ENCODE peak calls at places on chromosome 4, in nine cellular contexts. E is GM23248, V is keratinocyte, U is HCT116, D is H1, T is IMR-90, W is mammary epithelial cell, P is endodermal cell, A is kidney. Y is an unnamed sample.

GRCh38 chr4:42649870-42650269 is 7.0 kb downstream of the ATP8A1 start:
- DNase-seq in E (no peak), V (no peak), U (no peak), D (no peak), T (no peak), W (no peak), P (no peak), A (no peak), Y (no peak)

GRCh38 chr4:167233523-167234387 is 539 bp downstream of the SPOCK3 start:
- DNase-seq in E (peak; percentile 7), V (no peak), U (no peak), D (peak; percentile 72), T (no peak), W (peak; percentile 10), P (peak; percentile 69), A (no peak), Y (no peak)

GRCh38 chr4:159598602-159599001 is 495.7 kb downstream of the RAPGEF2 start:
- DNase-seq in E (no peak), V (no peak), U (no peak), D (no peak), T (no peak), W (no peak), P (no peak), A (no peak), Y (no peak)

GRCh38 chr4:5940470-5941203 is 47.8 kb upstream of the CRMP1 start:
- DNase-seq in E (no peak), V (no peak), U (peak; percentile 13), D (no peak), T (peak; percentile 10), W (no peak), P (peak; percentile 75), A (no peak), Y (no peak)

GRCh38 chr4:99790796-99791617 is 25.6 kb upstream of the DAPP1 start:
- DNase-seq in E (no peak), V (no peak), U (no peak), D (no peak), T (no peak), W (peak; percentile 88), P (no peak), A (no peak), Y (no peak)

GRCh38 chr4:54961357-54961975 is 163.9 kb downstream of the KDR start:
- DNase-seq in E (peak; percentile 60), V (no peak), U (peak; percentile 21), D (no peak), T (peak; percentile 52), W (peak; percentile 14), P (no peak), A (no peak), Y (no peak)

GRCh38 chr4:152488246-152488645 is 47.6 kb downstream of the FBXW7 start:
- DNase-seq in E (no peak), V (no peak), U (no peak), D (no peak), T (no peak), W (no peak), P (no peak), A (no peak), Y (no peak)

GRCh38 chr4:110626532-110627153 is 3.8 kb upstream of the PITX2 start:
- DNase-seq in E (no peak), V (no peak), U (no peak), D (no peak), T (no peak), W (no peak), P (peak; percentile 71), A (no peak), Y (no peak)

GRCh38 chr4:108751321-108751720 is 11.5 kb downstream of the ETNPPL start:
- DNase-seq in E (no peak), V (no peak), U (no peak), D (no peak), T (no peak), W (no peak), P (no peak), A (no peak), Y (no peak)

GRCh38 chr4:184386271-184386781 is 88.0 kb downstream of the IRF2 start:
- DNase-seq in E (no peak), V (no peak), U (no peak), D (no peak), T (no peak), W (no peak), P (peak; percentile 67), A (no peak), Y (no peak)

GRCh38 chr4:55820260-55820659 is 670 bp downstream of the EXOC1L start:
- DNase-seq in E (no peak), V (no peak), U (no peak), D (no peak), T (no peak), W (no peak), P (no peak), A (no peak), Y (no peak)

GRCh38 chr4:100539706-100540105 is 21.9 kb upstream of the EMCN start:
- DNase-seq in E (no peak), V (no peak), U (no peak), D (no peak), T (no peak), W (no peak), P (no peak), A (no peak), Y (peak; percentile 47)

GRCh38 chr4:123699823-123700822 is 303.5 kb downstream of the SPRY1 start:
- DNase-seq in E (peak; percentile 92), V (no peak), U (no peak), D (no peak), T (peak; percentile 93), W (peak; percentile 73), P (no peak), A (no peak), Y (no peak)

GRCh38 chr4:13535708-13536361 is 8.5 kb downstream of the NKX3-2 start:
- DNase-seq in E (no peak), V (no peak), U (no peak), D (peak; percentile 59), T (no peak), W (no peak), P (peak; percentile 77), A (no peak), Y (no peak)
- H3K4me3 ChIP-seq in E (no peak overlapping the region), V (no peak overlapping the region), U (no peak overlapping the region), D (no peak overlapping the region), T (no peak overlapping the region), W (no peak overlapping the region), P (no peak overlapping the region), A (no peak overlapping the region), Y (no peak overlapping the region)

GRCh38 chr4:141999446-142000143 is 363.2 kb downstream of the IL15 start:
- DNase-seq in E (no peak), V (no peak), U (no peak), D (no peak), T (no peak), W (no peak), P (no peak), A (no peak), Y (no peak)

GRCh38 chr4:142009751-142010150 is 373.4 kb downstream of the IL15 start:
- DNase-seq in E (no peak), V (no peak), U (no peak), D (no peak), T (no peak), W (no peak), P (no peak), A (no peak), Y (no peak)

GRCh38 chr4:142005519-142005918 is 369.1 kb downstream of the IL15 start:
- DNase-seq in E (no peak), V (no peak), U (no peak), D (no peak), T (no peak), W (no peak), P (no peak), A (no peak), Y (no peak)
- H3K9ac ChIP-seq in E (no peak overlapping the region), V (no peak overlapping the region), U (no peak overlapping the region), D (no peak overlapping the region), T (no peak overlapping the region), W (no peak overlapping the region), P (no peak overlapping the region), A (no peak overlapping the region), Y (no peak overlapping the region)

GRCh38 chr4:186651624-186652023 is 72.0 kb downstream of the FAT1 start:
- DNase-seq in E (no peak), V (no peak), U (no peak), D (no peak), T (no peak), W (no peak), P (no peak), A (peak; percentile 78), Y (no peak)

GRCh38 chr4:186647821-186648220 is 75.8 kb downstream of the FAT1 start:
- DNase-seq in E (no peak), V (no peak), U (no peak), D (no peak), T (no peak), W (no peak), P (no peak), A (no peak), Y (no peak)

GRCh38 chr4:186650401-186651180 is 73.1 kb downstream of the FAT1 start:
- DNase-seq in E (no peak), V (no peak), U (no peak), D (no peak), T (no peak), W (no peak), P (no peak), A (no peak), Y (no peak)

GRCh38 chr4:186653973-186654372 is 69.7 kb downstream of the FAT1 start:
- DNase-seq in E (no peak), V (no peak), U (no peak), D (no peak), T (no peak), W (no peak), P (no peak), A (no peak), Y (no peak)

DNA sequence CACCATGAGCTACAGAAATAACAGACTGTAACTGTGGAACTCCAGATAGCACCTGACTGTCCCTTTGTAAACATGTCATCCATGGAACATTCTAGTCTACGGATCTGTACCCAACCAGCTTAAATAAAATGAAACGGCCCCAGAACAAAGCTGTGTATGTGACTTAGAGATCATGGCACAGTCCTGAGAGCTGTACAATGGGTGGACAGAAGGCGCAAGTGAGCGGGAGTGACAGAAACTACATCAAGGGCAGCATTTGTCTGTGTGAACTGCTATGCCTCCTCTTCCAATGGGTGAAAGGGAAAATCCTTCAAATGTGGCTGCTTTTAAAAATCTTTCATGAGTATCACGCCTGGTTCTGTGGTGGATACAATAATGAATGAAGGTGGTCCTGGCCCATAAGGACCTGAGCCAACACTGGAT is 72.5 kb downstream of the FAT1 start:
- DNase-seq in E (no peak), V (no peak), U (no peak), D (no peak), T (no peak), W (no peak), P (no peak), A (no peak), Y (no peak)
- H3K4me3 ChIP-seq in E (no peak overlapping the region), V (no peak overlapping the region), U (no peak overlapping the region), D (no peak overlapping the region), T (no peak overlapping the region), W (no peak overlapping the region), P (no peak overlapping the region), A (no peak overlapping the region), Y (no peak overlapping the region)

GRCh38 chr4:8205749-8206611 is 6.9 kb downstream of the SH3TC1 start:
- DNase-seq in E (no peak), V (peak; percentile 96), U (no peak), D (no peak), T (no peak), W (peak; percentile 91), P (no peak), A (no peak), Y (peak; percentile 80)
- H3K9ac ChIP-seq in E (no peak overlapping the region), V (peak overlapping the region; percentile 73), U (no peak overlapping the region), D (no peak overlapping the region), T (no peak overlapping the region), W (peak overlapping the region; percentile 45), P (no peak overlapping the region), A (no peak overlapping the region), Y (peak overlapping the region; percentile 28)

Y was measured in DND-41.